ENCODE peak calls at places on chromosome 17, in six cellular contexts. One of them, this sample, is unnamed.

GRCh38 chr17:44465276-44465675 is 37.9 kb downstream of the GPATCH8 start:
- DNase-seq in CD4-positive, alpha-beta T cell: no peak
- DNase-seq in hepatocyte: no peak
- DNase-seq in mammary epithelial cell: no peak
- DNase-seq in stomach: no peak
- DNase-seq in dorsolateral prefrontal cortex: no peak
- DNase-seq in this sample: no peak

GRCh38 chr17:69593716-69594115 is 179.2 kb downstream of the MAP2K6 start:
- DNase-seq in CD4-positive, alpha-beta T cell: no peak
- DNase-seq in mammary epithelial cell: no peak
- DNase-seq in stomach: no peak
- DNase-seq in hepatocyte: no peak
- DNase-seq in dorsolateral prefrontal cortex: no peak
- DNase-seq in this sample: no peak

GRCh38 chr17:83199500-83200201 is 120.2 kb downstream of the METRNL start:
- DNase-seq in hepatocyte: no peak
- DNase-seq in CD4-positive, alpha-beta T cell: no peak
- DNase-seq in mammary epithelial cell: no peak
- DNase-seq in dorsolateral prefrontal cortex: no peak
- DNase-seq in stomach: peak
- DNase-seq in this sample: peak

GRCh38 chr17:14296511-14296910 is 4.4 kb upstream of the HS3ST3B1 start:
- DNase-seq in dorsolateral prefrontal cortex: no peak
- DNase-seq in hepatocyte: no peak
- DNase-seq in stomach: no peak
- DNase-seq in CD4-positive, alpha-beta T cell: no peak
- DNase-seq in mammary epithelial cell: no peak
- DNase-seq in this sample: no peak

GRCh38 chr17:50283246-50283645 is 9.0 kb downstream of the TMEM92 start:
- DNase-seq in mammary epithelial cell: no peak
- DNase-seq in hepatocyte: no peak
- DNase-seq in stomach: no peak
- DNase-seq in CD4-positive, alpha-beta T cell: no peak
- DNase-seq in dorsolateral prefrontal cortex: no peak
- DNase-seq in this sample: no peak

GRCh38 chr17:75909051-75909811 is 4.5 kb upstream of the MRPL38 start:
- DNase-seq in dorsolateral prefrontal cortex: no peak
- DNase-seq in stomach: peak
- DNase-seq in hepatocyte: no peak
- DNase-seq in CD4-positive, alpha-beta T cell: no peak
- DNase-seq in mammary epithelial cell: no peak
- DNase-seq in this sample: no peak

GRCh38 chr17:35612924-35613521 is 25.9 kb downstream of the AP2B1 start:
- DNase-seq in stomach: peak
- DNase-seq in hepatocyte: peak
- DNase-seq in mammary epithelial cell: peak
- DNase-seq in dorsolateral prefrontal cortex: no peak
- DNase-seq in CD4-positive, alpha-beta T cell: peak
- DNase-seq in this sample: peak

GRCh38 chr17:79944821-79945391 is 90.8 kb downstream of the TBC1D16 start:
- DNase-seq in dorsolateral prefrontal cortex: peak
- DNase-seq in CD4-positive, alpha-beta T cell: no peak
- DNase-seq in mammary epithelial cell: no peak
- DNase-seq in hepatocyte: no peak
- DNase-seq in stomach: no peak
- DNase-seq in this sample: no peak

GRCh38 chr17:5272313-5272712 is 9.8 kb upstream of the RABEP1 start:
- DNase-seq in dorsolateral prefrontal cortex: no peak
- DNase-seq in stomach: no peak
- DNase-seq in CD4-positive, alpha-beta T cell: no peak
- DNase-seq in mammary epithelial cell: peak
- DNase-seq in hepatocyte: no peak
- DNase-seq in this sample: no peak

GRCh38 chr17:59456428-59456827 is 109.0 kb upstream of the DHX40 start:
- DNase-seq in hepatocyte: no peak
- DNase-seq in stomach: no peak
- DNase-seq in dorsolateral prefrontal cortex: no peak
- DNase-seq in mammary epithelial cell: no peak
- DNase-seq in CD4-positive, alpha-beta T cell: no peak
- DNase-seq in this sample: no peak

GRCh38 chr17:1462164-1463112 is 6.4 kb upstream of the CRK start:
- DNase-seq in stomach: peak
- DNase-seq in mammary epithelial cell: no peak
- DNase-seq in hepatocyte: no peak
- DNase-seq in CD4-positive, alpha-beta T cell: no peak
- DNase-seq in dorsolateral prefrontal cortex: no peak
- DNase-seq in this sample: no peak

GRCh38 chr17:45857977-45858708 is 13.5 kb downstream of the SPPL2C start:
- DNase-seq in CD4-positive, alpha-beta T cell: no peak
- DNase-seq in hepatocyte: peak
- DNase-seq in dorsolateral prefrontal cortex: no peak
- DNase-seq in mammary epithelial cell: peak
- DNase-seq in stomach: no peak
- DNase-seq in this sample: peak

GRCh38 chr17:45345246-45345553 is 28.4 kb upstream of the MAP3K14 start:
- DNase-seq in CD4-positive, alpha-beta T cell: no peak
- DNase-seq in stomach: no peak
- DNase-seq in dorsolateral prefrontal cortex: no peak
- DNase-seq in hepatocyte: no peak
- DNase-seq in mammary epithelial cell: no peak
- DNase-seq in this sample: no peak

GRCh38 chr17:8939496-8940334 is 25.8 kb downstream of the PIK3R5 start:
- DNase-seq in CD4-positive, alpha-beta T cell: no peak
- DNase-seq in mammary epithelial cell: no peak
- DNase-seq in dorsolateral prefrontal cortex: no peak
- DNase-seq in stomach: no peak
- DNase-seq in hepatocyte: no peak
- DNase-seq in this sample: no peak

GRCh38 chr17:16477255-16477654 is 14.7 kb downstream of the LRRC75A start:
- DNase-seq in dorsolateral prefrontal cortex: no peak
- DNase-seq in hepatocyte: peak
- DNase-seq in CD4-positive, alpha-beta T cell: no peak
- DNase-seq in stomach: no peak
- DNase-seq in mammary epithelial cell: peak
- DNase-seq in this sample: peak

GRCh38 chr17:11787074-11787473 is 188.8 kb downstream of the DNAH9 start:
- DNase-seq in mammary epithelial cell: no peak
- DNase-seq in stomach: no peak
- DNase-seq in hepatocyte: no peak
- DNase-seq in CD4-positive, alpha-beta T cell: no peak
- DNase-seq in dorsolateral prefrontal cortex: no peak
- DNase-seq in this sample: no peak

GRCh38 chr17:9587969-9588656 is 11.7 kb downstream of the CFAP52 start:
- DNase-seq in mammary epithelial cell: no peak
- DNase-seq in dorsolateral prefrontal cortex: no peak
- DNase-seq in CD4-positive, alpha-beta T cell: no peak
- DNase-seq in hepatocyte: no peak
- DNase-seq in stomach: no peak
- DNase-seq in this sample: no peak

GRCh38 chr17:61393904-61394629 is 5.6 kb upstream of the TBX2 start:
- DNase-seq in mammary epithelial cell: no peak
- DNase-seq in CD4-positive, alpha-beta T cell: no peak
- DNase-seq in dorsolateral prefrontal cortex: no peak
- DNase-seq in stomach: no peak
- DNase-seq in hepatocyte: peak
- DNase-seq in this sample: no peak

GRCh38 chr17:73156887-73157870 is 7.6 kb upstream of the SSTR2 start:
- DNase-seq in dorsolateral prefrontal cortex: no peak
- DNase-seq in stomach: no peak
- DNase-seq in CD4-positive, alpha-beta T cell: no peak
- DNase-seq in mammary epithelial cell: no peak
- DNase-seq in hepatocyte: no peak
- DNase-seq in this sample: no peak

GRCh38 chr17:36728030-36728991 is 126.9 kb downstream of the MRM1 start:
- DNase-seq in hepatocyte: no peak
- DNase-seq in stomach: no peak
- DNase-seq in CD4-positive, alpha-beta T cell: no peak
- DNase-seq in mammary epithelial cell: no peak
- DNase-seq in dorsolateral prefrontal cortex: no peak
- DNase-seq in this sample: no peak

GRCh38 chr17:67478266-67479118 is 101.4 kb downstream of the PITPNC1 start:
- DNase-seq in CD4-positive, alpha-beta T cell: no peak
- DNase-seq in dorsolateral prefrontal cortex: no peak
- DNase-seq in stomach: no peak
- DNase-seq in hepatocyte: no peak
- DNase-seq in mammary epithelial cell: no peak
- DNase-seq in this sample: no peak

GRCh38 chr17:8038954-8039610 is at the start of gene ALOX15B:
- DNase-seq in CD4-positive, alpha-beta T cell: no peak
- DNase-seq in mammary epithelial cell: no peak
- DNase-seq in stomach: peak
- DNase-seq in hepatocyte: peak
- DNase-seq in dorsolateral prefrontal cortex: no peak
- DNase-seq in this sample: no peak

GRCh38 chr17:82977586-82977985 is 101.8 kb upstream of the METRNL start:
- DNase-seq in hepatocyte: no peak
- DNase-seq in dorsolateral prefrontal cortex: no peak
- DNase-seq in stomach: no peak
- DNase-seq in CD4-positive, alpha-beta T cell: no peak
- DNase-seq in mammary epithelial cell: no peak
- DNase-seq in this sample: no peak

GRCh38 chr17:77619851-77620250 is 338.7 kb upstream of the TNRC6C start:
- DNase-seq in stomach: no peak
- DNase-seq in CD4-positive, alpha-beta T cell: no peak
- DNase-seq in dorsolateral prefrontal cortex: no peak
- DNase-seq in mammary epithelial cell: peak
- DNase-seq in hepatocyte: no peak
- DNase-seq in this sample: peak
- TF ChIP-seq CTCF in stomach: no peak
- TF ChIP-seq CTCF in CD4-positive, alpha-beta T cell: no peak
- TF ChIP-seq CTCF in dorsolateral prefrontal cortex: no peak
- TF ChIP-seq CTCF in mammary epithelial cell: no peak
- TF ChIP-seq CTCF in hepatocyte: no peak
- TF ChIP-seq CTCF in this sample: no peak

GRCh38 chr17:39161967-39162366 is 4.0 kb downstream of the ARL5C start:
- DNase-seq in dorsolateral prefrontal cortex: no peak
- DNase-seq in mammary epithelial cell: no peak
- DNase-seq in hepatocyte: no peak
- DNase-seq in stomach: no peak
- DNase-seq in CD4-positive, alpha-beta T cell: no peak
- DNase-seq in this sample: no peak
- TF ChIP-seq CTCF in dorsolateral prefrontal cortex: no peak
- TF ChIP-seq CTCF in mammary epithelial cell: no peak
- TF ChIP-seq CTCF in hepatocyte: no peak
- TF ChIP-seq CTCF in stomach: no peak
- TF ChIP-seq CTCF in CD4-positive, alpha-beta T cell: no peak
- TF ChIP-seq CTCF in this sample: no peak

GRCh38 chr17:47620503-47621245 is 29.0 kb upstream of the KPNB1 start:
- DNase-seq in CD4-positive, alpha-beta T cell: no peak
- DNase-seq in dorsolateral prefrontal cortex: no peak
- DNase-seq in stomach: no peak
- DNase-seq in hepatocyte: no peak
- DNase-seq in mammary epithelial cell: peak
- DNase-seq in this sample: no peak

GRCh38 chr17:47622179-47622549 is 27.6 kb upstream of the KPNB1 start:
- DNase-seq in dorsolateral prefrontal cortex: no peak
- DNase-seq in stomach: no peak
- DNase-seq in hepatocyte: no peak
- DNase-seq in mammary epithelial cell: no peak
- DNase-seq in CD4-positive, alpha-beta T cell: no peak
- DNase-seq in this sample: no peak

GRCh38 chr17:47615766-47616424 is 33.8 kb upstream of the KPNB1 start:
- DNase-seq in CD4-positive, alpha-beta T cell: no peak
- DNase-seq in stomach: no peak
- DNase-seq in hepatocyte: peak
- DNase-seq in mammary epithelial cell: peak
- DNase-seq in dorsolateral prefrontal cortex: no peak
- DNase-seq in this sample: peak

GRCh38 chr17:47621293-47622178 is 28.2 kb upstream of the KPNB1 start:
- DNase-seq in mammary epithelial cell: peak
- DNase-seq in hepatocyte: peak
- DNase-seq in dorsolateral prefrontal cortex: no peak
- DNase-seq in stomach: no peak
- DNase-seq in CD4-positive, alpha-beta T cell: no peak
- DNase-seq in this sample: peak

DNA sequence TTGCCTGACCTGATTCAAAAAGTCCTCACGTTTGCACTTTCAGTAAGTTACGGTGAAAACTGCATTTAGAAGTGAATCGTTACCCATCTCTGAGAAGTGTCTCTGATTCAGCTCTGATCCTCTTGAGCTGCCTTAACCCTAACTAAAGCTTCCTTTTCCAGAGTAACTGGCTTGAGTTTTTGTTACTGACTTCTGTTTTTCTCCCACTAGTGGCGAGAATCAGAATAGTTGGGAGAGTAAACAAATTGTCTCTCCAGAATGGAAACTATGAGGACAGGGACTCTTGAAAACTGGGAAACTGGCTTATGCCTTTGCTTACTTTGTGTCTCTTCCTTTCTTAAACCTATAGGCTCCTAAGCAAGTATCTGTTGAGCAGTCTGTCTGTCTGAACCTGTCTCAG is 31.3 kb upstream of the KPNB1 start:
- DNase-seq in CD4-positive, alpha-beta T cell: no peak
- DNase-seq in mammary epithelial cell: no peak
- DNase-seq in hepatocyte: peak
- DNase-seq in dorsolateral prefrontal cortex: no peak
- DNase-seq in stomach: no peak
- DNase-seq in this sample: no peak
- TF ChIP-seq CTCF in CD4-positive, alpha-beta T cell: no peak
- TF ChIP-seq CTCF in mammary epithelial cell: peak
- TF ChIP-seq CTCF in hepatocyte: no peak
- TF ChIP-seq CTCF in dorsolateral prefrontal cortex: peak
- TF ChIP-seq CTCF in stomach: no peak
- TF ChIP-seq CTCF in this sample: peak

DNA sequence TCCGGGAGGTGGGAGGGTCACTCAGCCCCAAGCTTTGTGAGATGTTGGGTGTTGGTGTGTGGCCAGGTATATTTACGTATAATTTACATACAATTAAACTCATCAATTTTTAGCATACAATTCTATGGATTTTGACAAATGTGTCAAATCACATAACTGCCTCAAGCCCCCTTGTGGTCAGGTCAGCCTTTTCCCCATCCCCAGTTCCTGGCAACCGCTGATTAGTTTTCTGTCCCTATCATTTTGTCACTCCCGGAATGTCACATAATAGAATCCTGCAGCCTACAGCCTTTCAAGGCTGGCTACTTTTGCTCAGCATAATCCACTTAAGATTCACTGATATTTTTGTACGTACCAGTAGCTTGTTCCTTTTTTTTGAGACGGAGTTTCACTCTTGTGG is 19.4 kb upstream of the RAI1 start:
- DNase-seq in dorsolateral prefrontal cortex: no peak
- DNase-seq in CD4-positive, alpha-beta T cell: no peak
- DNase-seq in hepatocyte: no peak
- DNase-seq in mammary epithelial cell: no peak
- DNase-seq in stomach: no peak
- DNase-seq in this sample: no peak
- TF ChIP-seq CTCF in dorsolateral prefrontal cortex: peak
- TF ChIP-seq CTCF in CD4-positive, alpha-beta T cell: no peak
- TF ChIP-seq CTCF in hepatocyte: no peak
- TF ChIP-seq CTCF in mammary epithelial cell: no peak
- TF ChIP-seq CTCF in stomach: no peak
- TF ChIP-seq CTCF in this sample: peak